ENCODE peak calls at places on chromosomes 13 and 19, in seven cellular contexts. One of them, this sample, is unnamed.

GRCh38 chr13:28423010-28423409 is 71.9 kb downstream of the FLT1 start:
- DNase-seq in fibroblast of pulmonary artery: no peak
- DNase-seq in OCI-LY7: peak; percentile 56
- DNase-seq in HL-60: peak; percentile 65
- DNase-seq in psoas muscle: no peak
- DNase-seq in AG09319: no peak
- DNase-seq in K562: no peak
- DNase-seq in this sample: no peak

GRCh38 chr13:48839171-48839570 is 136.5 kb upstream of the FNDC3A start:
- DNase-seq in OCI-LY7: no peak
- DNase-seq in HL-60: no peak
- DNase-seq in psoas muscle: no peak
- DNase-seq in K562: no peak
- DNase-seq in fibroblast of pulmonary artery: peak; percentile 45
- DNase-seq in AG09319: no peak
- DNase-seq in this sample: no peak

GRCh38 chr19:29672933-29673336 is 7.7 kb downstream of the PLEKHF1 start:
- DNase-seq in fibroblast of pulmonary artery: no peak
- DNase-seq in AG09319: no peak
- DNase-seq in OCI-LY7: peak; percentile 24
- DNase-seq in HL-60: no peak
- DNase-seq in K562: no peak
- DNase-seq in psoas muscle: peak; percentile 61
- DNase-seq in this sample: no peak

GRCh38 chr19:42129399-42130253 is 2.6 kb downstream of the POU2F2 start:
- DNase-seq in psoas muscle: peak; percentile 61
- DNase-seq in HL-60: peak; percentile 40
- DNase-seq in fibroblast of pulmonary artery: peak; percentile 45
- DNase-seq in OCI-LY7: peak; percentile 97
- DNase-seq in AG09319: no peak
- DNase-seq in K562: no peak
- DNase-seq in this sample: peak; percentile 38

GRCh38 chr19:10227215-10227971 is 3.7 kb downstream of the S1PR2 start:
- DNase-seq in psoas muscle: peak; percentile 73
- DNase-seq in fibroblast of pulmonary artery: peak; percentile 36
- DNase-seq in K562: peak; percentile 34
- DNase-seq in AG09319: no peak
- DNase-seq in HL-60: no peak
- DNase-seq in OCI-LY7: no peak
- DNase-seq in this sample: peak; percentile 47

GRCh38 chr13:100954430-100955361 is 280.1 kb upstream of the TMTC4 start:
- DNase-seq in psoas muscle: no peak
- DNase-seq in OCI-LY7: no peak
- DNase-seq in fibroblast of pulmonary artery: peak; percentile 1
- DNase-seq in K562: no peak
- DNase-seq in HL-60: no peak
- DNase-seq in AG09319: no peak
- DNase-seq in this sample: peak; percentile 20

GRCh38 chr19:29714371-29714952 is 599 bp downstream of the C19orf12 start:
- DNase-seq in K562: peak; percentile 64
- DNase-seq in AG09319: no peak
- DNase-seq in psoas muscle: no peak
- DNase-seq in OCI-LY7: no peak
- DNase-seq in HL-60: no peak
- DNase-seq in fibroblast of pulmonary artery: no peak
- DNase-seq in this sample: no peak

GRCh38 chr19:6012416-6013170 is 34.7 kb upstream of the RANBP3 start:
- DNase-seq in HL-60: no peak
- DNase-seq in AG09319: no peak
- DNase-seq in fibroblast of pulmonary artery: no peak
- DNase-seq in OCI-LY7: no peak
- DNase-seq in psoas muscle: peak; percentile 26
- DNase-seq in K562: no peak
- DNase-seq in this sample: no peak

GRCh38 chr13:35979378-35979911 is 151.7 kb downstream of the DCLK1 start:
- DNase-seq in OCI-LY7: no peak
- DNase-seq in K562: no peak
- DNase-seq in psoas muscle: peak; percentile 81
- DNase-seq in fibroblast of pulmonary artery: peak; percentile 94
- DNase-seq in HL-60: no peak
- DNase-seq in AG09319: peak; percentile 86
- DNase-seq in this sample: peak; percentile 98

GRCh38 chr13:23512762-23513395 is 57.3 kb upstream of the TNFRSF19 start:
- DNase-seq in psoas muscle: no peak
- DNase-seq in fibroblast of pulmonary artery: no peak
- DNase-seq in HL-60: no peak
- DNase-seq in K562: no peak
- DNase-seq in AG09319: no peak
- DNase-seq in OCI-LY7: no peak
- DNase-seq in this sample: no peak
- TF ChIP-seq CTCF in psoas muscle: no peak
- TF ChIP-seq CTCF in fibroblast of pulmonary artery: no peak
- TF ChIP-seq CTCF in HL-60: no peak
- TF ChIP-seq CTCF in K562: no peak
- TF ChIP-seq CTCF in AG09319: no peak
- TF ChIP-seq CTCF in OCI-LY7: peak; percentile 40
- TF ChIP-seq CTCF in this sample: no peak

GRCh38 chr19:14683439-14683838 is 6.4 kb upstream of the ZNF333 start:
- DNase-seq in HL-60: peak; percentile 74
- DNase-seq in K562: no peak
- DNase-seq in psoas muscle: no peak
- DNase-seq in fibroblast of pulmonary artery: no peak
- DNase-seq in OCI-LY7: no peak
- DNase-seq in AG09319: no peak
- DNase-seq in this sample: no peak
- TF ChIP-seq CTCF in HL-60: no peak
- TF ChIP-seq CTCF in K562: no peak
- TF ChIP-seq CTCF in psoas muscle: no peak
- TF ChIP-seq CTCF in fibroblast of pulmonary artery: no peak
- TF ChIP-seq CTCF in OCI-LY7: no peak
- TF ChIP-seq CTCF in AG09319: no peak
- TF ChIP-seq CTCF in this sample: no peak

DNA sequence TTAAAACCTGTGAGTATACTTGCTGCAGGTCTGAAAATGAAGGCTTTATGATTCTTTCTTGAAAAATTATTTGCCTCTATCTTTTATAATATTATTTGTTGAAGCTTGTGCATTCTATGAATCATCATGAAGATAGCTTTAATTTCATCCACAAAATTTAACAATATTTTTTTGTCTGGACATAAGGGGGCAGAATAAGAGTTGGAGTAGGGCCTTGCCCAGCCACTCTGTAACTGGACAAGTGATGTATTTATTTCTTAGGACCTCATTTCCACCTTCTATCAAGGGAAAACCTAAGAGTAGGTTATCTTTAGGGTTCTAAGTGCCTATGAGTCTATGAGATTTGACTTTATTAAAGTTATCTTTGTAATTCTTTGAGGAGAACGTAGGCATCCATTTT is 49.9 kb downstream of the N4BP2L1 start:
- DNase-seq in K562: no peak
- DNase-seq in fibroblast of pulmonary artery: peak; percentile 7
- DNase-seq in AG09319: no peak
- DNase-seq in HL-60: no peak
- DNase-seq in OCI-LY7: no peak
- DNase-seq in psoas muscle: no peak
- DNase-seq in this sample: peak; percentile 13
- TF ChIP-seq CTCF in K562: no peak
- TF ChIP-seq CTCF in fibroblast of pulmonary artery: no peak
- TF ChIP-seq CTCF in AG09319: no peak
- TF ChIP-seq CTCF in HL-60: no peak
- TF ChIP-seq CTCF in OCI-LY7: no peak
- TF ChIP-seq CTCF in psoas muscle: peak; percentile 4
- TF ChIP-seq CTCF in this sample: peak; percentile 23

GRCh38 chr13:31236211-31236786 is 36.5 kb downstream of the B3GLCT start:
- DNase-seq in fibroblast of pulmonary artery: peak; percentile 64
- DNase-seq in OCI-LY7: peak; percentile 84
- DNase-seq in K562: no peak
- DNase-seq in HL-60: peak; percentile 21
- DNase-seq in psoas muscle: no peak
- DNase-seq in AG09319: peak; percentile 29
- DNase-seq in this sample: peak; percentile 78
- TF ChIP-seq CTCF in fibroblast of pulmonary artery: peak; percentile 78
- TF ChIP-seq CTCF in OCI-LY7: peak; percentile 97
- TF ChIP-seq CTCF in K562: peak; percentile 36
- TF ChIP-seq CTCF in HL-60: peak; percentile 51
- TF ChIP-seq CTCF in psoas muscle: peak; percentile 70
- TF ChIP-seq CTCF in AG09319: peak; percentile 76
- TF ChIP-seq CTCF in this sample: peak; percentile 75

GRCh38 chr19:18603255-18603957 is 3.2 kb downstream of the CRLF1 start:
- DNase-seq in K562: peak; percentile 49
- DNase-seq in psoas muscle: no peak
- DNase-seq in HL-60: no peak
- DNase-seq in fibroblast of pulmonary artery: peak; percentile 25
- DNase-seq in OCI-LY7: no peak
- DNase-seq in AG09319: no peak
- DNase-seq in this sample: peak; percentile 31
- TF ChIP-seq CTCF in K562: peak; percentile 59
- TF ChIP-seq CTCF in psoas muscle: no peak
- TF ChIP-seq CTCF in HL-60: no peak
- TF ChIP-seq CTCF in fibroblast of pulmonary artery: peak; percentile 33
- TF ChIP-seq CTCF in OCI-LY7: peak; percentile 20
- TF ChIP-seq CTCF in AG09319: peak; percentile 26
- TF ChIP-seq CTCF in this sample: peak; percentile 46

GRCh38 chr13:111076156-111077013 is 38.7 kb upstream of the ARHGEF7 start:
- DNase-seq in K562: no peak
- DNase-seq in HL-60: no peak
- DNase-seq in OCI-LY7: no peak
- DNase-seq in psoas muscle: no peak
- DNase-seq in fibroblast of pulmonary artery: no peak
- DNase-seq in AG09319: no peak
- DNase-seq in this sample: no peak
- TF ChIP-seq CTCF in K562: no peak
- TF ChIP-seq CTCF in HL-60: no peak
- TF ChIP-seq CTCF in OCI-LY7: no peak
- TF ChIP-seq CTCF in psoas muscle: no peak
- TF ChIP-seq CTCF in fibroblast of pulmonary artery: no peak
- TF ChIP-seq CTCF in AG09319: no peak
- TF ChIP-seq CTCF in this sample: no peak

GRCh38 chr19:3360494-3361383 is 5.6 kb upstream of the NFIC start:
- DNase-seq in AG09319: no peak
- DNase-seq in K562: peak; percentile 68
- DNase-seq in fibroblast of pulmonary artery: no peak
- DNase-seq in HL-60: peak; percentile 62
- DNase-seq in OCI-LY7: peak; percentile 12
- DNase-seq in psoas muscle: peak; percentile 92
- DNase-seq in this sample: no peak
- TF ChIP-seq CTCF in AG09319: peak; percentile 30
- TF ChIP-seq CTCF in K562: peak; percentile 12
- TF ChIP-seq CTCF in fibroblast of pulmonary artery: no peak
- TF ChIP-seq CTCF in HL-60: no peak
- TF ChIP-seq CTCF in OCI-LY7: no peak
- TF ChIP-seq CTCF in psoas muscle: peak; percentile 7
- TF ChIP-seq CTCF in this sample: peak; percentile 12

GRCh38 chr19:47356900-47357299 is 7.8 kb downstream of the DHX34 start:
- DNase-seq in OCI-LY7: no peak
- DNase-seq in fibroblast of pulmonary artery: no peak
- DNase-seq in AG09319: no peak
- DNase-seq in HL-60: no peak
- DNase-seq in psoas muscle: no peak
- DNase-seq in K562: no peak
- DNase-seq in this sample: no peak

GRCh38 chr19:47353307-47353712 is 4.2 kb downstream of the DHX34 start:
- DNase-seq in K562: no peak
- DNase-seq in HL-60: no peak
- DNase-seq in AG09319: no peak
- DNase-seq in fibroblast of pulmonary artery: no peak
- DNase-seq in psoas muscle: no peak
- DNase-seq in OCI-LY7: no peak
- DNase-seq in this sample: no peak

GRCh38 chr19:47362321-47362720 is 13.2 kb downstream of the DHX34 start:
- DNase-seq in AG09319: no peak
- DNase-seq in psoas muscle: no peak
- DNase-seq in K562: no peak
- DNase-seq in OCI-LY7: no peak
- DNase-seq in HL-60: no peak
- DNase-seq in fibroblast of pulmonary artery: no peak
- DNase-seq in this sample: no peak

GRCh38 chr19:47363758-47364529 is 14.8 kb downstream of the DHX34 start:
- DNase-seq in OCI-LY7: no peak
- DNase-seq in K562: no peak
- DNase-seq in fibroblast of pulmonary artery: peak; percentile 72
- DNase-seq in HL-60: no peak
- DNase-seq in psoas muscle: no peak
- DNase-seq in AG09319: no peak
- DNase-seq in this sample: peak; percentile 85

DNA sequence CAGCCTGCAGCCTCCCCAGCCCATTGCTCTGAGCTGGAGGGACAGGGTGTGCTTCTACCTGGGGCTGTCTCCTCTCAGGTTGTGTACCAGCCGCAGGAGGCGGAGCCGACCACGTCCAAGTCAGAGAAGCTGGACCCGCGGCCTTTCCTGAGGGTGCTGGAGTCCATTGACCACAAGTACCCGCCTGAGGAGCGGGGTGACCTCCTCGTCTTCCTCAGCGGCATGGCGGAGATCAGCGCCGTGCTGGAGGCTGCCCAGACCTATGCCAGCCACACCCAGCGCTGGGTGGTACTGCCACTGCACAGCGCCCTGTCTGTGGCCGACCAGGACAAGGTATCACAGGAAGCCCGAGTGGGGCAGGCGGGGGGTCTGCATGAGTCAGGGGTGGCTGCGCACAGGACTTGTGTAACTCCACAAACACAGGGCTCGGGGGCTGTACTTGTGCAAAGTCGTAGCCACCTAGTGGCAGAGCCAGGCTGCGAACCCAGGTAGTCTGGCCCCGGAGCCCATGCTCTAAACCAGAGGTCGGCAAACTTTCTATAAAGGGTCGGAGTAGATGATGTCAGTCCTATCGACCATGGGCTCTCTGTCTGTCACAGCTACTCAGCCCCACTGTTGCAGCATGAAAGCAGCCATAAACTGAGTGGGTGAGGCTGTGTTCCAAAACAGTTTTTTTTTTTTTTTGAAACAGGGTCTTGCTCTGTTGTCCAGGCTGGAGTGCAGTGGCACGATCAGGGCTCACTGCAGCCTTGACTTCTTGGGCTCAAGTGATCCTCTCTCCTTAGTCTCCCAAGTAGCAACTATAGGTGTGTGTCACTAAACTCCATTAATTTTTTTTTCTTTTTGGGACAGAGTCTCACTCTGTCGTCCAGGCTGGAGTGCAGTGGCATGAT is 8.9 kb downstream of the DHX34 start:
- DNase-seq in K562: no peak
- DNase-seq in psoas muscle: no peak
- DNase-seq in HL-60: no peak
- DNase-seq in OCI-LY7: peak; percentile 14
- DNase-seq in fibroblast of pulmonary artery: no peak
- DNase-seq in AG09319: no peak
- DNase-seq in this sample: peak; percentile 18
- TF ChIP-seq CTCF in K562: peak; percentile 31
- TF ChIP-seq CTCF in psoas muscle: no peak
- TF ChIP-seq CTCF in HL-60: no peak
- TF ChIP-seq CTCF in OCI-LY7: peak; percentile 67
- TF ChIP-seq CTCF in fibroblast of pulmonary artery: peak; percentile 10
- TF ChIP-seq CTCF in AG09319: no peak
- TF ChIP-seq CTCF in this sample: peak; percentile 45

This sample was measured in choroid plexus epithelial cell.